ENCODE peak calls at places on chromosomes 12 and 14, in four cellular contexts. C is WTC11, W is GM12878, K is SK-N-SH. T is an unnamed sample.

GRCh38 chr14:86022031-86022629 is 492.2 kb downstream of the FLRT2 start:
- DNase-seq in K (no peak), C (no peak), W (no peak), T (no peak)

GRCh38 chr12:6375269-6376078 is at the start of gene SCNN1A:
- DNase-seq in K (no peak), C (peak), W (no peak), T (no peak)

GRCh38 chr12:41683023-41683422 is 461.7 kb downstream of the GXYLT1 start:
- DNase-seq in K (no peak), W (no peak), C (no peak), T (no peak)

GRCh38 chr14:21070610-21071224 is 613 bp downstream of the ARHGEF40 start:
- DNase-seq in K (peak), W (no peak), C (peak), T (no peak)

GRCh38 chr12:80565276-80565675 is 121.2 kb downstream of the PTPRQ start:
- DNase-seq in W (no peak), C (no peak), K (no peak), T (no peak)

GRCh38 chr12:3138896-3139590 is 61.9 kb downstream of the TSPAN9 start:
- DNase-seq in C (no peak), W (no peak), K (no peak), T (no peak)

GRCh38 chr12:108879615-108880254 is at the start of gene DAO:
- DNase-seq in W (no peak), K (no peak), C (no peak), T (no peak)

GRCh38 chr12:6553051-6553868 is 2.6 kb downstream of the IFFO1 start:
- DNase-seq in W (no peak), C (no peak), K (no peak), T (no peak)

GRCh38 chr12:47775100-47775911 is 2.3 kb downstream of the SLC48A1 start:
- DNase-seq in K (no peak), W (no peak), C (no peak), T (peak)

GRCh38 chr12:88084210-88084609 is 55.0 kb upstream of the C12orf50 start:
- DNase-seq in W (no peak), C (no peak), K (no peak), T (no peak)

GRCh38 chr12:109607618-109608017 is 34.0 kb downstream of the MVK start:
- DNase-seq in K (no peak), W (no peak), C (no peak), T (no peak)

GRCh38 chr12:114687269-114687605 is 3.3 kb upstream of the TBX3 start:
- DNase-seq in K (no peak), W (no peak), C (no peak), T (no peak)

GRCh38 chr14:59086241-59086899 is 102.1 kb upstream of the DAAM1 start:
- DNase-seq in W (no peak), K (peak), C (no peak), T (no peak)

GRCh38 chr12:12379831-12380730 is 23.2 kb downstream of the BORCS5 start:
- DNase-seq in C (no peak), K (no peak), W (no peak), T (no peak)

GRCh38 chr12:105954891-105955607 is 183.7 kb downstream of the NUAK1 start:
- DNase-seq in K (no peak), W (no peak), C (no peak), T (peak)

GRCh38 chr12:724194-724855 is 28.1 kb upstream of the WNK1 start:
- DNase-seq in K (no peak), C (no peak), W (no peak), T (no peak)

GRCh38 chr12:104565606-104566243 is 109.0 kb downstream of the CHST11 start:
- DNase-seq in K (no peak), C (no peak), W (no peak), T (no peak)

GRCh38 chr12:59904874-59905521 is 309.2 kb downstream of the SLC16A7 start:
- DNase-seq in C (no peak), K (no peak), W (no peak), T (no peak)

GRCh38 chr12:52007158-52007921 is 594 bp downstream of the TAMALIN start:
- DNase-seq in W (no peak), C (peak), K (no peak), T (no peak)

GRCh38 chr14:106831322-106831720 is 1304.9 kb downstream of the TMEM121 start:
- DNase-seq in K (peak), W (no peak), C (peak), T (no peak)

GRCh38 chr14:94411638-94412037 is 23.2 kb upstream of the SERPINA1 start:
- DNase-seq in W (no peak), K (no peak), C (no peak), T (no peak)

GRCh38 chr12:19129486-19130223 is at the start of gene PLEKHA5:
- DNase-seq in C (peak), W (no peak), K (peak), T (peak)

GRCh38 chr12:21773799-21774198 is 707 bp downstream of the KCNJ8 start:
- DNase-seq in W (no peak), K (peak), C (no peak), T (no peak)

GRCh38 chr14:68710776-68711175 is 82.1 kb downstream of the ZFP36L1 start:
- DNase-seq in C (no peak), W (no peak), K (no peak), T (no peak)

GRCh38 chr14:29810657-29811056 is 117.0 kb downstream of the PRKD1 start:
- DNase-seq in C (no peak), W (no peak), K (no peak), T (no peak)

GRCh38 chr12:55929306-55929791 is 1.6 kb upstream of the DGKA start:
- DNase-seq in C (no peak), K (no peak), W (peak), T (no peak)

GRCh38 chr14:77040995-77041744 is 12.7 kb upstream of the IRF2BPL start:
- DNase-seq in K (no peak), W (no peak), C (no peak), T (no peak)

GRCh38 chr12:58030566-58031279 is 89.4 kb downstream of the ATP23 start:
- DNase-seq in C (no peak), K (no peak), W (no peak), T (no peak)

GRCh38 chr12:28222959-28223662 is 32.9 kb downstream of the CCDC91 start:
- DNase-seq in W (no peak), C (no peak), K (no peak), T (no peak)

GRCh38 chr12:64688715-64689114 is 70.5 kb downstream of the GNS start:
- DNase-seq in W (no peak), K (no peak), C (no peak), T (no peak)

GRCh38 chr14:75275598-75275997 is 3.0 kb upstream of the FOS start:
- DNase-seq in W (no peak), C (no peak), K (no peak), T (no peak)

GRCh38 chr12:6110006-6110405 is 14.5 kb downstream of the VWF start:
- DNase-seq in K (no peak), W (no peak), C (no peak), T (no peak)

GRCh38 chr14:37436519-37436918 is 158.5 kb downstream of the FOXA1 start:
- DNase-seq in W (no peak), C (no peak), K (no peak), T (no peak)

GRCh38 chr14:68081489-68081888 is 261.9 kb downstream of the RAD51B start:
- DNase-seq in C (no peak), W (no peak), K (no peak), T (no peak)

GRCh38 chr12:60308366-60309000 is 712.7 kb downstream of the SLC16A7 start:
- DNase-seq in K (no peak), C (no peak), W (no peak), T (no peak)

GRCh38 chr14:105152794-105153241 is 15.8 kb downstream of the JAG2 start:
- DNase-seq in W (no peak), K (no peak), C (no peak), T (no peak)

GRCh38 chr12:49868952-49869815 is 26.3 kb upstream of the BCDIN3D start:
- DNase-seq in W (no peak), C (no peak), K (peak), T (peak)
- TF ChIP-seq USF1 in W (no peak), C (no peak), K (peak), T (no peak)

GRCh38 chr12:132686831-132687210 is 321 bp downstream of the POLE start:
- DNase-seq in W (no peak), K (peak), C (peak), T (peak)
- TF ChIP-seq USF1 in W (no peak), K (no peak), C (no peak), T (no peak)

DNA sequence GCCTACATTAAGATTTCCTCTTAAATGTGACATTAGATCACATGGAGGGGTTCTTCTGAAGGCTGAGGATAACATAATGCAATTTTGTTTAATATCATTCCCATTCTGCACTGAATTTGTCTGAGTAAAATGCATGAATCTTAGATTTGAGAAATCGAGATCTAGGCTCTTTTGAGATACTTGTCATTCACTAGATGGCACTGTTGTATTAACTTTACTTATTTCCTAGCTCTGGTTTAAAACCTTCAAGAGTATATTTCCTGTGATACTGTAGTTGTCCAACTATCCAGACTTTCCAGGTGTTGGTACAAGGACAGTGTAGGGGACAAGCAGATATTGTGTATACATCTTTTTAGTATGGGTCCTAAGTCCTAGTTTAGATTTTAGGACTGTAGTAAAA is 91.7 kb upstream of the SEL1L start:
- DNase-seq in C (no peak), K (peak), W (no peak), T (no peak)
- TF ChIP-seq USF1 in C (no peak), K (no peak), W (no peak), T (no peak)

DNA sequence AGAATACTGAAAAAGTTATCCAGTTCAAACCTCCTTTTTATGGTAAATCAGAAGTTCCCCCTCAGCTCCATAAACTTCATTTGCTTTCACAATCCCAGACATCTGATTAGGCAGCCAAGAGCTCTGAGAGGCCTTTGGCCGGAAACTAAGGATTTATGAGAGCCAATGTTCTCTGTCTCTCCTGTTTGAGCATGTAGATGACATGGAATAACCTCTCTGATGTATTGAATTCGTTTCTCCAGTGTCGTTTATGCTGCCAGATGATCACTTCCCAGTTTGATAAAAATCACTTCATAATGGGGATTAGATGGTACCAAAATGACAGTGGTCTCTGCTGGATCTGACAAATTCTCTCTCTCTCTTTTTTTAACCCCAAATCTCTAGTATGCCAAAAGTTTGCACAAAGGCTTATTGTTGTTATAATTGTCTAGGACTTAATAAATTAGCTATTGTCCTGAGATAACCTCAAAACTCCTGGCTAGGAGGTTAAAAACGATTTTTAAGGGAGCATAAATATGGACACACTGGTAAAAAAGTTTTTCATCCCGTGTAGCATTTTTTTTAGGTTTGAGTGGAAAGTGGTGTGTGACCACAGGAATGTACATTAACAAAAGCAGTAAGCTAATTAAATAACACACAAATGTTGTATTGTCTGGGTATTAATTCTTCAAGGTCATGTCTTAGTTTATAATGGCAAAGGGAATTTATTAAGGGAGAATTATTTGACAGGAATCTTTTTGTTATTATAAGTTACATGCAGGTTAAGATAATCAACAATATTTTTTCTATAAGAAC is 82.6 kb upstream of the USP44 start:
- DNase-seq in K (no peak), C (no peak), W (no peak), T (no peak)
- TF ChIP-seq USF1 in K (no peak), C (no peak), W (no peak), T (no peak)

GRCh38 chr14:92106095-92106937 is at the start of gene ATXN3:
- DNase-seq in K (peak), C (peak), W (peak), T (peak)

GRCh38 chr14:92105073-92105844 is 1.1 kb downstream of the ATXN3 start:
- DNase-seq in W (no peak), K (no peak), C (no peak), T (no peak)

GRCh38 chr14:92108345-92109254 is 2.2 kb upstream of the ATXN3 start:
- DNase-seq in K (no peak), C (peak), W (no peak), T (no peak)

GRCh38 chr14:92103363-92103762 is 3.0 kb downstream of the ATXN3 start:
- DNase-seq in C (no peak), K (no peak), W (no peak), T (no peak)

DNA sequence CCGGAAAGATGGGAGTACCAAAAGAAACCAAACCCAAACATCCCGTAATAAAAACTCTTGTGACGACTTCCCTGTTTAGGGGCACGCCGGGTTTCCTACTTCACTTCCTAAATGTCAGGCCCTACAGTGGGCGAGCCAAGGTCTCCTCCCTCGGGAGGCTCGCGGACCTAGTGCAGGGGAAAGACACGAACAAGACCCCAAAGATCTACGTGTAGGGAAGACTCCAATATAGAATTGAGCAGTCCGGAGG is 612 bp downstream of the ATXN3 start:
- DNase-seq in K (no peak), W (no peak), C (no peak), T (no peak)
- TF ChIP-seq USF1 in K (no peak), W (no peak), C (no peak), T (no peak)

GRCh38 chr12:42759622-42760273 is 170.2 kb upstream of the PRICKLE1 start:
- DNase-seq in K (no peak), C (no peak), W (no peak), T (no peak)
- TF ChIP-seq USF1 in K (no peak), C (no peak), W (no peak), T (no peak)

GRCh38 chr12:62817556-62818271 is 117.2 kb downstream of the PPM1H start:
- DNase-seq in K (no peak), C (no peak), W (no peak), T (no peak)
- TF ChIP-seq USF1 in K (no peak), C (no peak), W (no peak), T (no peak)

DNA sequence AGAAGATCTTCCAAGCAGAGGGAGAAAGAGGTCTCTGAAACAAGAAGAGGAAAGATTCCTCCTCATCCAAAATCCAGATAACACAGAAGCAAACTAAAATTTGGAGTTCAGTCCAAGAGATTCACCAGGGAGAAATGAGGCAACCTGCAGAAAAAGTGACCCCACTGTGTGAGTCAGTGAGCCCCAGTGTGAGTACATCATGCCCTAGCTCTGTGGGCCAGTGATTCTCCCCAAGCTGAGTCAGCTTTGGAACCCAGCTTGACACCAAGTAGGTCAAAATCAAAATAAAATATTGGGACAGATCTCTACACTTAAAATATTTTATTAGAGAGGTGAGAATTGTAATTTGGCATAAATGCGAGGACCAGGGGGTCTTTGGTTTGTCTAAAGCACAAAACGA is 17.2 kb downstream of the CLEC2B start:
- DNase-seq in K (no peak), W (no peak), C (no peak), T (no peak)
- TF ChIP-seq USF1 in K (no peak), W (no peak), C (no peak), T (no peak)

GRCh38 chr12:16609140-16609539 is 3.2 kb upstream of the LMO3 start:
- DNase-seq in C (no peak), W (no peak), K (no peak), T (no peak)

GRCh38 chr12:16610743-16611142 is 4.8 kb upstream of the LMO3 start:
- DNase-seq in K (no peak), W (no peak), C (no peak), T (no peak)

GRCh38 chr12:16612647-16613046 is 6.7 kb upstream of the LMO3 start:
- DNase-seq in W (no peak), C (no peak), K (no peak), T (no peak)

GRCh38 chr12:16610006-16610520 is 4.1 kb upstream of the LMO3 start:
- DNase-seq in W (no peak), K (no peak), C (no peak), T (no peak)

GRCh38 chr12:16611146-16611545 is 5.2 kb upstream of the LMO3 start:
- DNase-seq in C (no peak), K (no peak), W (no peak), T (no peak)
- TF ChIP-seq USF1 in C (no peak), K (no peak), W (no peak), T (no peak)

T was measured in K562.